ENCODE peak calls at places on chromosomes 6 and 20, in seven cellular contexts. I is effector memory CD8-positive, alpha-beta T cell; W is NCI-H2171 treated with DMSO at 0.1 percent for 48 hours; C is GM23248; L is SJSA1; O is body of pancreas; T is ureter. Y is an unnamed sample.

GRCh38 chr6:149184523-149184922 is 133.0 kb upstream of the TAB2 start:
- DNase-seq in I (no peak), T (no peak), L (no peak), O (no peak), C (no peak), W (no peak), Y (no peak)

GRCh38 chr6:33316603-33317417 is 734 bp downstream of the ZBTB22 start:
- DNase-seq in W (no peak), O (no peak), L (no peak), T (no peak), C (no peak), I (no peak), Y (no peak)

GRCh38 chr6:40887079-40887822 is 151.8 kb downstream of the UNC5CL start:
- DNase-seq in T (no peak), W (no peak), I (no peak), L (no peak), C (no peak), O (no peak), Y (no peak)

GRCh38 chr20:14780508-14780907 is 443.1 kb upstream of the FLRT3 start:
- DNase-seq in I (no peak), O (no peak), C (peak; percentile 38), L (no peak), T (no peak), W (no peak), Y (no peak)

GRCh38 chr6:158060447-158061360 is 79.0 kb downstream of the SYNJ2 start:
- DNase-seq in L (peak; percentile 93), W (no peak), I (no peak), O (peak; percentile 92), C (peak; percentile 97), T (peak; percentile 88), Y (peak; percentile 96)

GRCh38 chr20:8855315-8855714 is 213.6 kb upstream of the PLCB4 start:
- DNase-seq in O (no peak), C (peak; percentile 72), L (no peak), I (no peak), T (no peak), W (no peak), Y (peak; percentile 68)

GRCh38 chr6:35148167-35148741 is 7.1 kb upstream of the TCP11 start:
- DNase-seq in C (peak; percentile 43), T (no peak), I (no peak), O (no peak), W (no peak), L (peak; percentile 84), Y (peak; percentile 54)

GRCh38 chr6:87574237-87574636 is 15.6 kb downstream of the RARS2 start:
- DNase-seq in I (no peak), C (no peak), W (no peak), O (no peak), L (no peak), T (no peak), Y (no peak)

GRCh38 chr6:13488896-13489237 is 1.5 kb upstream of the GFOD1 start:
- DNase-seq in T (no peak), L (no peak), C (no peak), I (no peak), O (no peak), W (no peak), Y (no peak)

GRCh38 chr6:13012977-13013680 is 296.6 kb downstream of the PHACTR1 start:
- DNase-seq in L (no peak), C (peak; percentile 12), O (peak; percentile 79), W (peak; percentile 40), T (no peak), I (no peak), Y (no peak)

GRCh38 chr6:15331143-15331542 is 85.3 kb downstream of the JARID2 start:
- DNase-seq in L (peak; percentile 52), T (no peak), C (peak; percentile 57), O (no peak), I (no peak), W (no peak), Y (no peak)

GRCh38 chr6:166935353-166935752 is 21.0 kb downstream of the RNASET2 start:
- DNase-seq in I (no peak), L (no peak), C (no peak), T (no peak), W (peak; percentile 59), O (no peak), Y (no peak)

GRCh38 chr20:3282271-3283221 is 43.6 kb upstream of the SLC4A11 start:
- DNase-seq in O (peak; percentile 27), T (no peak), C (no peak), I (no peak), L (no peak), W (peak; percentile 8), Y (no peak)

GRCh38 chr6:100622907-100623692 is 158.4 kb upstream of the SIM1 start:
- DNase-seq in W (no peak), I (no peak), T (no peak), L (no peak), C (peak; percentile 66), O (no peak), Y (peak; percentile 23)

Y was measured in astrocyte.